ENCODE peak calls at places on chromosomes 2 and 18, in five cellular contexts. Q, O, H, B and N are unnamed samples.

GRCh38 chr2:35428548-35428947 is 927.0 kb upstream of the CRIM1 start:
- DNase-seq in Q (no peak), B (no peak), O (no peak), H (peak), N (no peak)

GRCh38 chr18:46161721-46162421 is 57.7 kb downstream of the HAUS1 start:
- DNase-seq in H (no peak), B (no peak), Q (no peak), O (no peak), N (no peak)

GRCh38 chr2:10132596-10132995 is 10.1 kb downstream of the RRM2 start:
- DNase-seq in Q (no peak), B (no peak), O (no peak), H (no peak), N (no peak)

GRCh38 chr2:114698504-114698903 is 256.1 kb downstream of the DPP10 start:
- DNase-seq in O (no peak), Q (no peak), B (no peak), H (no peak), N (no peak)

GRCh38 chr2:138279871-138280270 is 221.7 kb upstream of the SPOPL start:
- DNase-seq in H (no peak), B (no peak), O (no peak), Q (no peak), N (peak)

GRCh38 chr2:166092889-166093288 is 34.9 kb downstream of the SCN1A start:
- DNase-seq in H (no peak), O (peak), Q (no peak), B (peak), N (no peak)

GRCh38 chr2:236547725-236548124 is 21.9 kb upstream of the ACKR3 start:
- DNase-seq in B (peak), H (no peak), O (no peak), Q (no peak), N (no peak)

GRCh38 chr2:227374158-227374557 is 4.9 kb downstream of the TM4SF20 start:
- DNase-seq in B (peak), O (no peak), Q (no peak), H (peak), N (peak)

GRCh38 chr2:16425462-16426336 is 239.9 kb downstream of the CYRIA start:
- DNase-seq in H (no peak), O (no peak), Q (no peak), B (no peak), N (no peak)

GRCh38 chr2:32743480-32744236 is 115.8 kb downstream of the TTC27 start:
- DNase-seq in B (no peak), H (peak), Q (no peak), O (peak), N (no peak)

GRCh38 chr2:27746325-27746724 is 25.2 kb upstream of the MRPL33 start:
- DNase-seq in O (no peak), H (no peak), B (no peak), Q (no peak), N (no peak)
- H3K4me3 ChIP-seq in O (no peak), H (no peak), B (no peak), Q (no peak), N (no peak)

DNA sequence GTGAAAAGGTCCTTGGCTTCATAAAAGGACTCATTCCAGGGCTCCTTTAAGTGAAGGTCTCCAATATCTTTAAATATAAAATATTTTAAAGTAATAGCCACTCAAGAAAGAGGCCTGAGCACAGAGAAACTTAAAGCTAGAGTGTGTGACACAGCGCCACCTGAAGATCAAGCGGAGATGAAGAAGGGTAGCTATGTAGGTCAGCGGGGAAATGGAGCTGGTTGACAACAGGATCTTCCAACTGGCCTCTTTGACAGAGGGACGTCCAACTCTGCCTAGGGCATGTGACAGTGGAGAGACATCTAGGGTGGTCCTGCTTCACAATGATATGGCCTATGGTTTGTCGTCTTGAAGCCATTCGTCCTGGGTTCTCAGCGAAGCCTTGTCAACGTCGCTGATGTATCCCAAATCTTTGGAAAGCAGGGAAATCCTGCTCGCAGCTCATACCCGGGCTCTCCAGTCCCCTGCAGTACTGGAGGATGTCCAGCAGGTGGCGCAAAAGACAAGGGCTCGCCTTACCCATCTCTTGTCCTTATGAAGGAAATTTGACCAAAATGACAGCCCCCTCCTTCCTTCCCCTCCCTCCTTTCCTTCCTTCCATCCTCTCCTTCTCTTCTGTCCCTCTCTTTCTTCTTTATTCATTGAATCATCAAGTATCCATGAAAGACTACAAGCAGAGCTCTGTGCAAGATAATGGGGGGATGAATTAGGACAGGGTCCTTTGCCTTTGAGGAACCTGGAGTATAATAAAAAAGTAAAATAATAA is 59.6 kb downstream of the LONRF2 start:
- DNase-seq in O (no peak), Q (peak), H (peak), B (peak), N (no peak)
- TF ChIP-seq CTCF in O (peak), Q (peak), H (peak), B (peak), N (peak)

GRCh38 chr2:71466301-71467179 is 13.2 kb downstream of the DYSF start:
- DNase-seq in Q (no peak), B (peak), O (no peak), H (no peak), N (no peak)
- H3K4me3 ChIP-seq in Q (peak), B (peak), O (peak), H (peak), N (peak)

GRCh38 chr2:49044680-49045079 is 109.6 kb downstream of the FSHR start:
- DNase-seq in Q (no peak), B (no peak), H (no peak), O (no peak), N (no peak)
- TF ChIP-seq CTCF in Q (no peak), B (no peak), H (no peak), O (no peak), N (no peak)

DNA sequence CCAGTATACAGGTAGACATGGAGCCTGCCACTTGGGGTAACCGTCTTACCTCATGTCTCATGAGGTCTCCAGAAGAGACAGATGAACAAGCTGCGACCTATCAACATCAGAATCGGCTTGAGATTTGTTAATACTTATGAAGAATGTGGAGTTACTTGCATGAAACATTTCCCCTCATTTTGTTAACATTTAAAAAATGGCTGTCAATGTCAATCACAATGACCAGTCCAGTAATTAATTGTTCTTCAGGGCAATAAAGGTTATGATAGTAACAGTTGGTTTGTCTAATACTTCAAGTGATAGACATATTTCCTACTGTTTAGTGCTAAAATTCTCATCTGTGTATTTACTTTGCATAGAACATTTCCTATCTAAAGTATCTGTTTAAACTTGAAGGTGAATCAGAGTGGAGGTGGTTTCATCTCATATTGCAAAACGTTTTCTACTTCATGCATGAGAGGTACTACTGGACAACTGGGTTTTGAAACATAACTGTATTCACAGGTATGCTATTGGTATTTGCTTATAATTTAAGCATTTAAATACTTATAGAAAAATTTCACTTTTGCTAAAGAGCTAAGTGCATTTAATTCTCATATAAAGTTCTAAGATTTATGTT is 15.1 kb downstream of the SERTAD2 start:
- DNase-seq in O (no peak), Q (no peak), H (no peak), B (no peak), N (no peak)
- H3K4me3 ChIP-seq in O (no peak), Q (no peak), H (no peak), B (no peak), N (no peak)

GRCh38 chr2:224611938-224612337 is 26.8 kb upstream of the CUL3 start:
- DNase-seq in Q (no peak), O (no peak), H (no peak), B (no peak), N (no peak)
- TF ChIP-seq CTCF in Q (no peak), O (no peak), H (peak), B (peak), N (no peak)

GRCh38 chr18:26544459-26544858 is 3.9 kb downstream of the KCTD1 start:
- DNase-seq in Q (no peak), H (no peak), B (no peak), O (no peak), N (no peak)
- H3K4me3 ChIP-seq in Q (peak), H (no peak), B (no peak), O (no peak), N (no peak)

DNA sequence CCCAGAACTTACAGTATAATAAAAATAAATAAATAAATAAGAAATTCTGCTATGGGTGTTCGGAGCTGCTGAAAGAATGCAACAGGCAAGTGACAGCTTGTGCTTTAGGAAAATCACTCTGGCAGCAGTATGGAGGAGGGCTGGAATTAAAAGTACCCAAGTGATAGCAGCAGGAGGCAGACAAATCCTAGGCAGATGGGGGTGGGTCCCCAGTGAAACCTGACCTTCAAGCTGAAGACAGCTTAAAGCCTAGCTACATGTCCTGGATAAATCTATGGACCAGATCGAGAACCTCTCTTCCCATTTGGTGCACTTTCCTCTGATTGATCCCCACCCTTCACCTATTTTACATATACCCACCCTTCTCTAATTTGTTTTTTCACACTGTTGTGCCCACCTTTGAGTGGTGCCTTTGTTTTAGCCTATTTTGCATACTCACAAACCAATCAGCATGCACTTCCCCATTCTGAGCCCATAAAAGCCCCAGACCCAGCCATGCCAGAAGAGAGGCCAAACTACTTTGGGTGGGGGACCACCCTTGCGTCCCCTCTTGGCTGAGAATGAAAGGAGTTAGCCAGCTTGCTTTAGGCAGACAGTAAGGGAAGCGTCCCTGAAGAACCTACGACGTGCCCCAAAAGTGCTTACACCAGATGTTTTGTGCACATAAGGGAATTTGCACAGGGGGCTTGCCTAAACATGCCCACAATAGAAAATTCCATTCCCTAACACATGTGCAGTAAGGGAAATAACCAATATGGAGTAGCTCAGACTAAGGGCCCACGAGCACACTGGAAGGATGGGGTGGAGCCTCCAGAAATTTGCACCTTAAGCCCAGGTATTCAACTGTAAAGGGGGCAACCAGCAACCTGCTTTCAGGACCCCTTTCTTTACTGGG is 3.0 kb downstream of the METTL8 start:
- DNase-seq in B (no peak), O (no peak), H (no peak), Q (no peak), N (no peak)
- TF ChIP-seq CTCF in B (no peak), O (no peak), H (no peak), Q (no peak), N (no peak)

GRCh38 chr2:63060079-63060482 is 9.5 kb downstream of the OTX1 start:
- DNase-seq in O (no peak), Q (no peak), B (no peak), H (peak), N (no peak)

GRCh38 chr2:63057249-63058148 is 6.9 kb downstream of the OTX1 start:
- DNase-seq in B (no peak), H (no peak), Q (no peak), O (no peak), N (no peak)

GRCh38 chr2:63058149-63058741 is 7.6 kb downstream of the OTX1 start:
- DNase-seq in B (no peak), Q (no peak), O (no peak), H (peak), N (no peak)

GRCh38 chr2:63058742-63059433 is 8.3 kb downstream of the OTX1 start:
- DNase-seq in O (no peak), H (no peak), Q (no peak), B (no peak), N (no peak)

DNA sequence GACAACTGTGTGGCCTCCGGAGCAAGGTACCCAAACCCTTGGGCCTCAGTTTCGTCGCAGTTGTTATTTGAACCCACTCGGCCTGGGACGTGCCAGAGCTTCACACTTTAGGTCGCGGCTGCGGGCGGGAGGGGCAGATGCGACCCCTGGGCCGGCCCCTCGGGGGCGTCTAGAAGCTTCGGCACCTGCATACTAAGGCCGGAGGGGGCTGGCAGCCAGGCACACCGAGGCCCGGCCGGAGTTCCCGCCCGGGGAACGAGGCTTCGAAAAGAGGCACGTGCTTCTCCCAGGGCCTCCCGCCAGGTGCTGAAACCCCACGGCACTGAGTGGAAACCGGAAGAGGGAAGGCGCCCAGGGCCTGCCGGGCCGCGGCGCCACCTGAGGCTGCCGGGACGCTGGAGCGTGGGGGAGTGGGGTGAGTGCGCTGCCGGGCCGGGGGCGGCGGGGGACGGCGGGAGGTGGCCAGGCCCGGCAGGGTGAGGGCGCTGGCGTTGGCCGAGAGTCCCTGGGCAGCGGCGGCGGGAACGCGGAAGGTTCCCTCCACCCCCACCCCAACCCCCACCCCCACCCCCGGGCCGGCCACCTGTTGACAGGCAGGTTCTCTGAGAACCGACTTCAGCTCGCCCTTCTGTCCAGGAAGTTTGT is 8.9 kb downstream of the OTX1 start:
- DNase-seq in O (no peak), B (no peak), H (no peak), Q (no peak), N (no peak)
- H3K4me3 ChIP-seq in O (no peak), B (no peak), H (no peak), Q (peak), N (no peak)

GRCh38 chr2:74514368-74515270 is at the start of gene TLX2:
- DNase-seq in B (no peak), H (no peak), O (no peak), Q (no peak), N (no peak)
- TF ChIP-seq CTCF in B (no peak), H (no peak), O (no peak), Q (no peak), N (no peak)